ENCODE peak calls at places on chromosomes 12 and 14, in seven cellular contexts. One of them, this sample, is unnamed.

GRCh38 chr12:71954040-71954649 is 15.5 kb downstream of the TPH2 start:
- DNase-seq in NCI-H748 treated with DMSO at 0.1 percent for 48 hours: no peak
- DNase-seq in SW480: no peak
- DNase-seq in nucleus accumbens: no peak
- DNase-seq in AG04449: no peak
- DNase-seq in central memory CD4-positive, alpha-beta T cell: no peak
- DNase-seq in ELF-1: no peak
- DNase-seq in this sample: no peak

GRCh38 chr14:61701946-61702345 is 6.6 kb downstream of the HIF1A start:
- DNase-seq in NCI-H748 treated with DMSO at 0.1 percent for 48 hours: no peak
- DNase-seq in SW480: no peak
- DNase-seq in nucleus accumbens: no peak
- DNase-seq in AG04449: no peak
- DNase-seq in central memory CD4-positive, alpha-beta T cell: no peak
- DNase-seq in ELF-1: no peak
- DNase-seq in this sample: no peak

GRCh38 chr12:24661657-24662096 is 287.2 kb downstream of the BCAT1 start:
- DNase-seq in NCI-H748 treated with DMSO at 0.1 percent for 48 hours: no peak
- DNase-seq in SW480: no peak
- DNase-seq in nucleus accumbens: no peak
- DNase-seq in AG04449: no peak
- DNase-seq in central memory CD4-positive, alpha-beta T cell: no peak
- DNase-seq in ELF-1: no peak
- DNase-seq in this sample: no peak

GRCh38 chr12:94491489-94491888 is 31.8 kb upstream of the CEP83 start:
- DNase-seq in NCI-H748 treated with DMSO at 0.1 percent for 48 hours: no peak
- DNase-seq in SW480: no peak
- DNase-seq in nucleus accumbens: no peak
- DNase-seq in AG04449: no peak
- DNase-seq in central memory CD4-positive, alpha-beta T cell: no peak
- DNase-seq in ELF-1: no peak
- DNase-seq in this sample: no peak

GRCh38 chr12:123935956-123936355 is 36.7 kb downstream of the CCDC92 start:
- DNase-seq in NCI-H748 treated with DMSO at 0.1 percent for 48 hours: no peak
- DNase-seq in SW480: no peak
- DNase-seq in nucleus accumbens: no peak
- DNase-seq in AG04449: no peak
- DNase-seq in central memory CD4-positive, alpha-beta T cell: no peak
- DNase-seq in ELF-1: no peak
- DNase-seq in this sample: no peak

GRCh38 chr12:11635341-11635740 is 14.1 kb upstream of the ETV6 start:
- DNase-seq in NCI-H748 treated with DMSO at 0.1 percent for 48 hours: no peak
- DNase-seq in SW480: no peak
- DNase-seq in nucleus accumbens: no peak
- DNase-seq in AG04449: no peak
- DNase-seq in central memory CD4-positive, alpha-beta T cell: no peak
- DNase-seq in ELF-1: no peak
- DNase-seq in this sample: no peak

GRCh38 chr12:54631551-54631950 is 3.1 kb downstream of the LACRT start:
- DNase-seq in NCI-H748 treated with DMSO at 0.1 percent for 48 hours: no peak
- DNase-seq in SW480: no peak
- DNase-seq in nucleus accumbens: peak; percentile 25
- DNase-seq in AG04449: no peak
- DNase-seq in central memory CD4-positive, alpha-beta T cell: no peak
- DNase-seq in ELF-1: no peak
- DNase-seq in this sample: no peak

GRCh38 chr14:99407416-99407815 is 73.2 kb downstream of the SETD3 start:
- DNase-seq in NCI-H748 treated with DMSO at 0.1 percent for 48 hours: no peak
- DNase-seq in SW480: no peak
- DNase-seq in nucleus accumbens: no peak
- DNase-seq in AG04449: no peak
- DNase-seq in central memory CD4-positive, alpha-beta T cell: no peak
- DNase-seq in ELF-1: no peak
- DNase-seq in this sample: no peak

GRCh38 chr12:131084341-131085011 is 130.8 kb downstream of the ADGRD1 start:
- DNase-seq in NCI-H748 treated with DMSO at 0.1 percent for 48 hours: no peak
- DNase-seq in SW480: no peak
- DNase-seq in nucleus accumbens: no peak
- DNase-seq in AG04449: no peak
- DNase-seq in central memory CD4-positive, alpha-beta T cell: no peak
- DNase-seq in ELF-1: no peak
- DNase-seq in this sample: no peak

GRCh38 chr14:92336363-92336762 is 13.4 kb downstream of the SLC24A4 start:
- DNase-seq in NCI-H748 treated with DMSO at 0.1 percent for 48 hours: no peak
- DNase-seq in SW480: no peak
- DNase-seq in nucleus accumbens: no peak
- DNase-seq in AG04449: no peak
- DNase-seq in central memory CD4-positive, alpha-beta T cell: no peak
- DNase-seq in ELF-1: no peak
- DNase-seq in this sample: no peak

This sample was measured in dermis microvascular lymphatic vessel endothelial cell.